ENCODE peak calls at places on chromosomes 1 and 21, in ten cellular contexts. N is BE2C, B is GM12864, Y is neural progenitor cell, M is heart right ventricle, V is Caco-2, R is RWPE1, C is hepatocyte, P is prostate gland, T is astrocyte of the spinal cord. O is an unnamed sample.

GRCh38 chr1:244322181-244322580 is 129.5 kb downstream of the ADSS2 start:
- DNase-seq in N (no peak), B (no peak), Y (no peak), M (no peak), V (no peak), R (no peak), C (no peak), P (no peak), T (no peak), O (no peak)

GRCh38 chr1:174969977-174970376 is 29.8 kb upstream of the CACYBP start:
- DNase-seq in N (no peak), B (no peak), Y (no peak), M (no peak), V (no peak), R (no peak), C (no peak), P (no peak), T (peak), O (no peak)

GRCh38 chr1:221913351-221913750 is 171.5 kb upstream of the DUSP10 start:
- DNase-seq in N (no peak), B (no peak), Y (no peak), M (no peak), V (no peak), R (no peak), C (no peak), P (no peak), T (no peak), O (no peak)

GRCh38 chr21:46095814-46096595 is 1.9 kb upstream of the COL6A2 start:
- DNase-seq in N (no peak), B (no peak), Y (no peak), M (no peak), V (peak), R (no peak), C (no peak), P (peak), T (no peak), O (no peak)

GRCh38 chr21:39105341-39105765 is 77.9 kb downstream of the PSMG1 start:
- DNase-seq in N (no peak), B (no peak), Y (no peak), M (no peak), V (no peak), R (no peak), C (no peak), P (peak), T (no peak), O (no peak)

GRCh38 chr1:203796223-203796747 is 862 bp downstream of the ZBED6 start:
- DNase-seq in N (peak), B (no peak), Y (no peak), M (peak), V (peak), R (peak), C (peak), P (no peak), T (peak), O (no peak)

GRCh38 chr1:51444534-51445192 is 74.4 kb downstream of the EPS15 start:
- DNase-seq in N (no peak), B (no peak), Y (peak), M (no peak), V (no peak), R (no peak), C (no peak), P (no peak), T (no peak), O (no peak)

GRCh38 chr1:23593556-23594148 is 34.4 kb upstream of the ID3 start:
- DNase-seq in N (peak), B (no peak), Y (no peak), M (no peak), V (peak), R (peak), C (peak), P (peak), T (peak), O (no peak)

GRCh38 chr1:193794239-193794638 is 607.8 kb upstream of the B3GALT2 start:
- DNase-seq in N (no peak), B (no peak), Y (peak), M (no peak), V (no peak), R (no peak), C (no peak), P (no peak), T (peak), O (no peak)

GRCh38 chr1:42157667-42158066 is 4.5 kb downstream of the GUCA2B start:
- DNase-seq in N (no peak), B (no peak), Y (no peak), M (no peak), V (no peak), R (no peak), C (no peak), P (no peak), T (no peak), O (no peak)

GRCh38 chr1:196205882-196206281 is 402.4 kb downstream of the KCNT2 start:
- DNase-seq in N (no peak), B (no peak), Y (no peak), M (no peak), V (no peak), R (no peak), C (no peak), P (no peak), T (no peak), O (no peak)

GRCh38 chr1:220786337-220787068 is at the start of gene MTARC1:
- DNase-seq in N (peak), B (no peak), Y (peak), M (peak), V (peak), R (peak), C (peak), P (peak), T (peak), O (peak)

GRCh38 chr21:44911384-44912157 is 9.1 kb downstream of the ITGB2 start:
- DNase-seq in N (no peak), B (no peak), Y (no peak), M (peak), V (no peak), R (no peak), C (no peak), P (peak), T (no peak), O (no peak)

GRCh38 chr1:154445040-154445472 is 39.9 kb downstream of the IL6R start:
- DNase-seq in N (no peak), B (peak), Y (no peak), M (no peak), V (no peak), R (no peak), C (no peak), P (no peak), T (peak), O (peak)

GRCh38 chr1:207058878-207059867 is 6.1 kb downstream of the PFKFB2 start:
- DNase-seq in N (no peak), B (no peak), Y (peak), M (no peak), V (no peak), R (no peak), C (no peak), P (no peak), T (no peak), O (no peak)

GRCh38 chr1:11731719-11732283 is 4.1 kb upstream of the AGTRAP start:
- DNase-seq in N (peak), B (no peak), Y (peak), M (peak), V (no peak), R (no peak), C (peak), P (peak), T (peak), O (no peak)

GRCh38 chr1:236301080-236301957 is 19.6 kb upstream of the ERO1B start:
- DNase-seq in N (no peak), B (no peak), Y (no peak), M (no peak), V (no peak), R (no peak), C (no peak), P (no peak), T (no peak), O (no peak)

GRCh38 chr1:14350197-14350596 is 248.3 kb upstream of the KAZN start:
- DNase-seq in N (no peak), B (no peak), Y (no peak), M (no peak), V (no peak), R (no peak), C (no peak), P (no peak), T (no peak), O (no peak)

GRCh38 chr21:33682992-33683627 is 40.8 kb downstream of the ITSN1 start:
- DNase-seq in N (no peak), B (no peak), Y (no peak), M (no peak), V (peak), R (peak), C (peak), P (no peak), T (peak), O (peak)

GRCh38 chr1:209657140-209657879 is 5.1 kb upstream of the LAMB3 start:
- DNase-seq in N (no peak), B (no peak), Y (no peak), M (no peak), V (no peak), R (peak), C (no peak), P (no peak), T (peak), O (no peak)

GRCh38 chr1:209577346-209577745 is 6.2 kb upstream of the CAMK1G start:
- DNase-seq in N (no peak), B (no peak), Y (no peak), M (no peak), V (no peak), R (no peak), C (no peak), P (no peak), T (no peak), O (no peak)

GRCh38 chr1:67142931-67143330 is 8.2 kb upstream of the C1orf141 start:
- DNase-seq in N (no peak), B (no peak), Y (no peak), M (no peak), V (no peak), R (no peak), C (no peak), P (no peak), T (no peak), O (no peak)

GRCh38 chr21:37757631-37758376 is 158.5 kb downstream of the KCNJ6 start:
- DNase-seq in N (no peak), B (no peak), Y (no peak), M (no peak), V (no peak), R (no peak), C (no peak), P (no peak), T (no peak), O (no peak)

GRCh38 chr1:232944342-232944741 is 6.1 kb upstream of the NTPCR start:
- DNase-seq in N (no peak), B (no peak), Y (no peak), M (no peak), V (no peak), R (no peak), C (no peak), P (no peak), T (no peak), O (no peak)

GRCh38 chr1:27438621-27439061 is 46.2 kb downstream of the GPR3 start:
- DNase-seq in N (no peak), B (no peak), Y (no peak), M (no peak), V (no peak), R (no peak), C (no peak), P (no peak), T (no peak), O (no peak)
- TF ChIP-seq CTCF in N (no peak), B (no peak), Y (no peak), M (no peak), V (no peak), R (no peak), C (no peak), P (no peak), T (no peak), O (no peak)

GRCh38 chr1:171718216-171718615 is 23.6 kb downstream of the VAMP4 start:
- DNase-seq in N (no peak), B (no peak), Y (no peak), M (no peak), V (no peak), R (no peak), C (no peak), P (no peak), T (no peak), O (no peak)

GRCh38 chr1:171717080-171717479 is 24.8 kb downstream of the VAMP4 start:
- DNase-seq in N (no peak), B (no peak), Y (no peak), M (no peak), V (no peak), R (no peak), C (no peak), P (no peak), T (no peak), O (no peak)

GRCh38 chr1:171716620-171717019 is 25.2 kb downstream of the VAMP4 start:
- DNase-seq in N (no peak), B (no peak), Y (no peak), M (no peak), V (no peak), R (no peak), C (no peak), P (no peak), T (no peak), O (no peak)

GRCh38 chr1:171718848-171719247 is 23.0 kb downstream of the VAMP4 start:
- DNase-seq in N (no peak), B (no peak), Y (no peak), M (no peak), V (no peak), R (no peak), C (no peak), P (no peak), T (no peak), O (no peak)

DNA sequence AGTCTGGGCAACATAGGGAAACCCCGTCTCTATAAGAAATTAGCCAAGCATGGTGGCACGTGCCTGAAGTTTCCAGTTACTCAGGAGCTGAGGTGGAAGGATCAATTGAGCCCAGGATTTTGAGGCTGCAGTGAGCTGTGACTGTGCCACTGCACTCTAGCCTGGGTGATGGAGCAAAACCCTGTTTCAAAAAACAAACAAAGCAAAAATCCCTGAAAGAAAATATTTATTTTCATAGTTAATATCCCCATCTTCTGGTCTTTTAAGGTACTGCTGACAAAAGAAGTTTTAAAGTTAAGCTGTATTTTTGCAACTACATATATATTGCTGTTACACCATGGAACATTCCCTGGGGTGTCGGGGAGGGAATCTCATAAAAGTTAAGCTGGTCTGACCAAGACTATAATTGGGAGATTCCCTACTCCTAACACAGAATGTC is 26.0 kb downstream of the VAMP4 start:
- DNase-seq in N (no peak), B (no peak), Y (no peak), M (no peak), V (no peak), R (no peak), C (peak), P (peak), T (no peak), O (peak)
- TF ChIP-seq CTCF in N (peak), B (no peak), Y (peak), M (peak), V (peak), R (peak), C (peak), P (peak), T (peak), O (peak)

GRCh38 chr1:45913183-45913924 is 109.9 kb downstream of the MAST2 start:
- DNase-seq in N (peak), B (no peak), Y (peak), M (peak), V (no peak), R (no peak), C (peak), P (no peak), T (peak), O (peak)
- TF ChIP-seq CTCF in N (peak), B (no peak), Y (no peak), M (no peak), V (no peak), R (no peak), C (no peak), P (no peak), T (no peak), O (no peak)

GRCh38 chr1:79259390-79260336 is 253.1 kb upstream of the ADGRL4 start:
- DNase-seq in N (no peak), B (no peak), Y (peak), M (no peak), V (no peak), R (peak), C (peak), P (no peak), T (peak), O (peak)
- TF ChIP-seq CTCF in N (peak), B (peak), Y (peak), M (peak), V (peak), R (peak), C (peak), P (peak), T (peak), O (peak)

GRCh38 chr1:57848406-57848805 is 424.5 kb upstream of the DAB1 start:
- DNase-seq in N (no peak), B (no peak), Y (no peak), M (no peak), V (no peak), R (no peak), C (no peak), P (no peak), T (peak), O (no peak)

GRCh38 chr1:57845041-57845440 is 421.2 kb upstream of the DAB1 start:
- DNase-seq in N (no peak), B (no peak), Y (no peak), M (no peak), V (no peak), R (peak), C (no peak), P (no peak), T (peak), O (no peak)

GRCh38 chr1:57850572-57850971 is 426.7 kb upstream of the DAB1 start:
- DNase-seq in N (no peak), B (no peak), Y (no peak), M (no peak), V (no peak), R (no peak), C (no peak), P (no peak), T (no peak), O (no peak)
- TF ChIP-seq CTCF in N (no peak), B (no peak), Y (no peak), M (no peak), V (no peak), R (no peak), C (no peak), P (no peak), T (no peak), O (no peak)

DNA sequence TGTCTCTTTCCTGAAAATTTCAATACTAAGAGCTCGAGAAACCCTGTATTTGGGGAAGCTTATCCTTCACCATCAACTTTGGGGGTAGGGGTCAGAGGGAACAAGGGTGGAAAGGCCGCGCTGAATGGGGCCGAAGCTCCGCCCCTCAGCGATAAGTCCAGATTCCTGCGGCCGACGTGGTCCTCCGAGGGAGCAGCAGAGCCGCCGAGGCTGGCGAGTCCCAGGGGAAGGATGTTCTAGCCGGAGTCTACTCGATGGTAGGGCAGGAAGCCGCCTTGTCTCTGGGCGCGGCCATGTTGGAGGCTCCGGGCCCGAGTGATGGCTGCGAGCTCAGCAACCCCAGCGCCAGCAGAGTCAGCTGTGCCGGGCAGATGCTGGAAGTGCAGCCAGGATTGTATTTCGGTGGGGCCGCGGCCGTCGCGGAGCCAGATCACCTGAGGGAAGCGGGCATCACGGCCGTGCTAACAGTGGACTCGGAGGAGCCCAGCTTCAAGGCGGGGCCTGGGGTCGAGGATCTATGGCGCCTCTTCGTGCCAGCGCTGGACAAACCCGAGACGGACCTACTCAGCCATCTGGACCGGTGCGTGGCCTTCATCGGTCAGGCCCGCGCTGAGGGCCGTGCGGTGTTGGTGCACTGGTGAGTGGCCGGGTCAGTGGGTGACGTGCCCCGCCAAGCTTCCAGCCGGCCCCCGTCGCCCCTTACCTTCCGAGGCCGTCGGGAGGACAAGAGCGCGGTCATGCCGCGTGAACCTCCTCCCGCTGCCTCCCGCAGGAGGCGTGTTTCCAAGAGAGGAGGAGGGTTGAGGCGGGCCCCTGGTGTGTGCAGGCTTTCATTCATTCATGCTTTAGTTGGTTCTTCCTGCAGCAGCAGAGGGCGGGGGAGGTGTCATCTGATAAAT is at the start of gene DUSP12:
- DNase-seq in N (peak), B (peak), Y (peak), M (peak), V (peak), R (peak), C (peak), P (peak), T (peak), O (peak)
- TF ChIP-seq CTCF in N (peak), B (no peak), Y (peak), M (peak), V (peak), R (peak), C (peak), P (no peak), T (peak), O (no peak)

GRCh38 chr1:81801032-81801833 is 499 bp downstream of the ADGRL2 start:
- DNase-seq in N (peak), B (no peak), Y (peak), M (peak), V (no peak), R (peak), C (peak), P (peak), T (peak), O (peak)

GRCh38 chr1:81803423-81804103 is 2.8 kb downstream of the ADGRL2 start:
- DNase-seq in N (no peak), B (no peak), Y (peak), M (no peak), V (no peak), R (no peak), C (peak), P (peak), T (peak), O (no peak)

GRCh38 chr1:81801834-81802531 is 1.2 kb downstream of the ADGRL2 start:
- DNase-seq in N (peak), B (no peak), Y (peak), M (peak), V (no peak), R (peak), C (peak), P (peak), T (peak), O (no peak)

GRCh38 chr1:81804320-81804719 is 3.6 kb downstream of the ADGRL2 start:
- DNase-seq in N (no peak), B (no peak), Y (peak), M (no peak), V (no peak), R (no peak), C (no peak), P (no peak), T (no peak), O (no peak)

DNA sequence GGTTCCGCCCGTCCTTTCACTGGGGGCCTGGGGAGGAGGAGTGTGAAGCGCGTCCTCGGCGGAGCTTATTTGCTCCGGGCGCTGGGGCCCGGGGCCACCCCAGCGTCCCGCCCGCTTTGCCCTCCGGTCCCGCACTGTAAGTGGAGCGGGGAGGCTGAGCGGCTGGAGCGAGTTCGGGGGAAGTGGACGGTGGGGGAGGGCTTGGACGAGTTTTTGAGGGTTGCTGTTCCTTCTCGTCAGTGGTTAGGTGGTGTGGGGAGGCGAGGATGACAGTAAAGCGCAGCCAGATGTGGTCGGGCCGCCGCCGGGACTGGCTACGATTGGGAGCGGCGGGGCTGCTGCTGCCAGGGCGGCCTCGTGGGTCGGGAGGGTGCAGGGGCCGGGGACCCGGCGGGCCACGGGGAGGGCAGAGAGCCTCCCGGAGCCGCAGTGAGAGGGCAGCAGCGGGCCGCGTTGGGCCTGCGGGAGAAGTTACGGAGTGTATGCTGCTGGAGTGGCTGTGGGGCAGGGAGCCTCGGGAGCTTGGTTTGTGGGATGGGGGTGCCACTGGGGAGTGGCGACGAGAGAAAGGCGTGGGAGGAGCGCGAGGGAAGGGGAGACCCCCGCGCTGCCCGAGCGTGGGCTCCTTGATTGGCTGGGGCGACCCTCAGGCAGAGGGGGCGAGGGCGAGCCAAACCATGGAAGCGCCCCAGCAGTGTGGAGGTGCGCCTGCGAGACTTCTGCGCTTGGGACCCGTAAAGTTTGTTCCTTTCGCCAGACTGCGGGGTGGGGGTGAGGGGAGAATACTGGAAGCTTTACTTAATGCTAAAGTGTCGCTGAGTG is 2.1 kb downstream of the ADGRL2 start:
- DNase-seq in N (peak), B (no peak), Y (peak), M (peak), V (no peak), R (peak), C (peak), P (peak), T (peak), O (no peak)
- TF ChIP-seq CTCF in N (peak), B (no peak), Y (peak), M (peak), V (peak), R (peak), C (peak), P (peak), T (peak), O (peak)

O was measured in HFF-Myc.